ENCODE peak calls at places on chromosomes 13 and 19, in eight cellular contexts. F is dermis blood vessel endothelial cell, W is globus pallidus, K is cortex of kidney, L is cardiac muscle cell, X is GM04503, M is WTC11, T is H7. J is an unnamed sample.

GRCh38 chr19:4722671-4723464 is 774 bp downstream of the DPP9 start:
- DNase-seq in M (no peak), W (peak), X (peak), L (peak), T (peak), F (peak), K (no peak), J (no peak)

GRCh38 chr13:114264886-114265611 is 16.4 kb upstream of the UPF3A start:
- DNase-seq in M (no peak), L (no peak), W (no peak), K (no peak), X (peak), F (no peak), T (no peak), J (no peak)

GRCh38 chr13:44068169-44068568 is 188.5 kb downstream of the LACC1 start:
- DNase-seq in F (no peak), X (peak), T (no peak), M (no peak), K (no peak), L (peak), W (no peak), J (no peak)

GRCh38 chr19:8221161-8221560 is 12.0 kb downstream of the CERS4 start:
- DNase-seq in T (no peak), F (no peak), M (no peak), L (no peak), W (peak), X (no peak), K (no peak), J (no peak)

GRCh38 chr19:976476-976875 is 7.7 kb upstream of the WDR18 start:
- DNase-seq in K (no peak), M (no peak), T (no peak), F (no peak), L (no peak), X (no peak), W (no peak), J (no peak)

GRCh38 chr13:27359203-27359821 is 65.1 kb upstream of the GTF3A start:
- DNase-seq in W (peak), L (peak), F (peak), T (peak), K (no peak), M (peak), X (no peak), J (no peak)

GRCh38 chr19:4088975-4089374 is 22.3 kb upstream of the ZBTB7A start:
- DNase-seq in W (no peak), M (no peak), K (no peak), X (no peak), L (no peak), T (peak), F (no peak), J (no peak)

GRCh38 chr19:44202470-44202869 is 9.9 kb upstream of the ZNF227 start:
- DNase-seq in T (no peak), W (no peak), M (no peak), K (no peak), F (no peak), X (no peak), L (peak), J (no peak)

GRCh38 chr19:8600064-8600463 is 10.5 kb downstream of the ADAMTS10 start:
- DNase-seq in M (no peak), F (no peak), T (no peak), X (no peak), L (no peak), K (no peak), W (no peak), J (no peak)

GRCh38 chr13:20136781-20137703 is 23.8 kb downstream of the GJA3 start:
- DNase-seq in K (no peak), L (peak), X (no peak), W (no peak), M (peak), F (peak), T (peak), J (peak)

GRCh38 chr13:35716186-35716585 is 239.7 kb upstream of the MAB21L1 start:
- DNase-seq in W (no peak), L (peak), X (no peak), K (no peak), F (no peak), T (no peak), M (no peak), J (peak)

GRCh38 chr13:73168993-73169401 is 110.2 kb downstream of the KLF5 start:
- DNase-seq in M (no peak), T (no peak), W (no peak), F (no peak), L (no peak), X (no peak), K (no peak), J (no peak)

GRCh38 chr13:109747524-109747923 is 38.9 kb downstream of the IRS2 start:
- DNase-seq in X (no peak), K (no peak), W (no peak), F (peak), L (no peak), M (no peak), T (no peak), J (no peak)

GRCh38 chr13:105572401-105572800 is 963.1 kb downstream of the EFNB2 start:
- DNase-seq in K (no peak), X (no peak), T (no peak), M (no peak), W (no peak), F (no peak), L (peak), J (no peak)

GRCh38 chr13:69704311-69704710 is 403.3 kb upstream of the ATXN8OS start:
- DNase-seq in L (no peak), X (no peak), F (no peak), T (no peak), M (no peak), K (no peak), W (no peak), J (no peak)